ENCODE peak calls at places on chromosomes 3 and 15, in five cellular contexts. X is uterus; O is stimulated activated CD8-positive, alpha-beta memory T cell treated with anti-CD3 and anti-CD28 coated beads, Interleukin-7, amount 100 ng/mL, for 24 hours; S is foreskin fibroblast; T is ACHN. I is an unnamed sample.

GRCh38 chr15:40235201-40235890 is 3.5 kb upstream of the PAK6 start:
- DNase-seq in X (no peak), T (no peak), S (no peak), O (no peak), I (no peak)

GRCh38 chr3:183386651-183387050 is 41.8 kb downstream of the MCF2L2 start:
- DNase-seq in S (no peak), O (no peak), T (no peak), X (no peak), I (no peak)

GRCh38 chr3:177852408-177852807 is 655.1 kb upstream of the TBL1XR1 start:
- DNase-seq in S (peak), T (no peak), O (no peak), X (no peak), I (no peak)

GRCh38 chr3:52331091-52331490 is 15.0 kb downstream of the DNAH1 start:
- DNase-seq in S (no peak), X (no peak), O (no peak), T (no peak), I (no peak)

GRCh38 chr3:158563076-158563475 is 7.9 kb upstream of the MLF1 start:
- DNase-seq in S (no peak), T (no peak), X (no peak), O (no peak), I (no peak)

GRCh38 chr3:116453676-116454346 is 8.5 kb upstream of the LSAMP start:
- DNase-seq in T (peak), S (peak), O (no peak), X (no peak), I (no peak)

GRCh38 chr15:80567721-80568157 is 127.4 kb upstream of the ABHD17C start:
- DNase-seq in X (peak), T (peak), O (no peak), S (peak), I (peak)

GRCh38 chr3:100777271-100777670 is 68.0 kb downstream of the TFG start:
- DNase-seq in O (no peak), S (peak), X (no peak), T (no peak), I (no peak)

GRCh38 chr15:57423599-57424140 is 47.4 kb downstream of the CGNL1 start:
- DNase-seq in X (no peak), S (no peak), O (no peak), T (no peak), I (no peak)

GRCh38 chr3:26233374-26233773 is 389.2 kb upstream of the LRRC3B start:
- DNase-seq in T (no peak), X (no peak), O (no peak), S (no peak), I (no peak)

GRCh38 chr15:84603630-84604379 is 3.0 kb downstream of the ZSCAN2 start:
- DNase-seq in X (no peak), S (no peak), O (no peak), T (no peak), I (no peak)

GRCh38 chr3:1251282-1252060 is 158.6 kb downstream of the CNTN6 start:
- DNase-seq in X (no peak), T (peak), O (no peak), S (peak), I (no peak)

GRCh38 chr15:67196672-67197363 is 57.6 kb downstream of the AAGAB start:
- DNase-seq in T (no peak), S (peak), X (peak), O (no peak), I (no peak)

GRCh38 chr15:65888998-65889397 is 19.7 kb downstream of the RAB11A start:
- DNase-seq in X (no peak), O (no peak), S (no peak), T (no peak), I (no peak)

GRCh38 chr3:20417390-20417789 is 231.4 kb upstream of the SGO1 start:
- DNase-seq in X (no peak), T (no peak), O (no peak), S (no peak), I (no peak)

GRCh38 chr15:91099616-91100560 is at the start of gene SV2B:
- DNase-seq in O (peak), X (no peak), S (peak), T (peak), I (peak)

GRCh38 chr3:194517333-194517732 is 30.5 kb upstream of the ATP13A3 start:
- DNase-seq in X (no peak), T (no peak), O (no peak), S (peak), I (no peak)

GRCh38 chr3:146496726-146497125 is 27.4 kb upstream of the PLSCR2 start:
- DNase-seq in T (no peak), S (no peak), O (no peak), X (no peak), I (no peak)

GRCh38 chr15:87764461-87765236 is 491.9 kb downstream of the NTRK3 start:
- DNase-seq in X (no peak), S (peak), O (no peak), T (peak), I (no peak)

GRCh38 chr3:103169289-103169688 is 734.5 kb downstream of the ZPLD1 start:
- DNase-seq in T (no peak), X (no peak), S (no peak), O (no peak), I (no peak)

GRCh38 chr15:75170711-75171341 is 30.9 kb upstream of the C15orf39 start:
- DNase-seq in O (no peak), X (no peak), S (peak), T (no peak), I (no peak)

GRCh38 chr3:151864423-151865101 is 8.9 kb upstream of the SUCNR1 start:
- DNase-seq in T (peak), S (peak), O (no peak), X (no peak), I (no peak)

GRCh38 chr3:43910750-43911149 is 220.0 kb downstream of the ABHD5 start:
- DNase-seq in X (no peak), T (no peak), O (no peak), S (no peak), I (no peak)

GRCh38 chr3:173467501-173467900 is 70.0 kb downstream of the NLGN1 start:
- DNase-seq in O (no peak), X (no peak), T (no peak), S (no peak), I (no peak)

GRCh38 chr15:64430000-64430735 is 30.2 kb upstream of the ZNF609 start:
- DNase-seq in S (peak), O (no peak), X (peak), T (no peak), I (no peak)

GRCh38 chr3:193712938-193713337 is 119.9 kb downstream of the OPA1 start:
- DNase-seq in O (no peak), X (no peak), S (no peak), T (no peak), I (no peak)

GRCh38 chr15:89893027-89893426 is 767 bp downstream of the AP3S2 start:
- DNase-seq in O (no peak), S (no peak), X (no peak), T (no peak), I (no peak)

GRCh38 chr15:89196241-89196640 is 25.1 kb downstream of the RLBP1 start:
- DNase-seq in X (no peak), S (no peak), T (no peak), O (no peak), I (no peak)

GRCh38 chr15:90863987-90864386 is 4.4 kb upstream of the FURIN start:
- DNase-seq in S (peak), T (no peak), O (no peak), X (no peak), I (no peak)

GRCh38 chr3:107841864-107842263 is 249.0 kb downstream of the CD47 start:
- DNase-seq in S (no peak), T (no peak), X (no peak), O (no peak), I (no peak)

GRCh38 chr3:184687363-184688049 is 24.4 kb downstream of the MAGEF1 start:
- DNase-seq in X (peak), O (no peak), T (no peak), S (no peak), I (peak)